ENCODE peak calls at places on chromosomes 11 and 22, in four cellular contexts. One of them, this sample, is unnamed.

GRCh38 chr11:19853901-19854300 is 141.3 kb downstream of the NAV2 start:
- DNase-seq in CD8-positive, alpha-beta memory T cell: no peak
- DNase-seq in stimulated activated CD4-positive, alpha-beta T cell treated with anti-CD3 and anti-CD28 coated beads, Interleukin-4, amount 100 ng/mL, for 48 hours: no peak
- DNase-seq in NCI-H1092: no peak
- DNase-seq in this sample: no peak

GRCh38 chr11:8192016-8192895 is 23.4 kb upstream of the RIC3 start:
- DNase-seq in CD8-positive, alpha-beta memory T cell: peak
- DNase-seq in stimulated activated CD4-positive, alpha-beta T cell treated with anti-CD3 and anti-CD28 coated beads, Interleukin-4, amount 100 ng/mL, for 48 hours: peak
- DNase-seq in NCI-H1092: peak
- DNase-seq in this sample: peak

GRCh38 chr11:70381872-70382842 is 16.2 kb upstream of the CTTN start:
- DNase-seq in CD8-positive, alpha-beta memory T cell: no peak
- DNase-seq in stimulated activated CD4-positive, alpha-beta T cell treated with anti-CD3 and anti-CD28 coated beads, Interleukin-4, amount 100 ng/mL, for 48 hours: no peak
- DNase-seq in NCI-H1092: no peak
- DNase-seq in this sample: peak

GRCh38 chr11:69573751-69574382 is 67.1 kb upstream of the CCND1 start:
- DNase-seq in CD8-positive, alpha-beta memory T cell: no peak
- DNase-seq in stimulated activated CD4-positive, alpha-beta T cell treated with anti-CD3 and anti-CD28 coated beads, Interleukin-4, amount 100 ng/mL, for 48 hours: no peak
- DNase-seq in NCI-H1092: no peak
- DNase-seq in this sample: no peak

GRCh38 chr11:94196363-94196762 is 67.7 kb downstream of the PANX1 start:
- DNase-seq in CD8-positive, alpha-beta memory T cell: no peak
- DNase-seq in stimulated activated CD4-positive, alpha-beta T cell treated with anti-CD3 and anti-CD28 coated beads, Interleukin-4, amount 100 ng/mL, for 48 hours: no peak
- DNase-seq in NCI-H1092: no peak
- DNase-seq in this sample: no peak

GRCh38 chr22:17471901-17472566 is 91.3 kb upstream of the SLC25A18 start:
- DNase-seq in CD8-positive, alpha-beta memory T cell: no peak
- DNase-seq in stimulated activated CD4-positive, alpha-beta T cell treated with anti-CD3 and anti-CD28 coated beads, Interleukin-4, amount 100 ng/mL, for 48 hours: no peak
- DNase-seq in NCI-H1092: no peak
- DNase-seq in this sample: no peak

GRCh38 chr11:121422675-121423074 is 29.4 kb upstream of the SORL1 start:
- DNase-seq in CD8-positive, alpha-beta memory T cell: no peak
- DNase-seq in stimulated activated CD4-positive, alpha-beta T cell treated with anti-CD3 and anti-CD28 coated beads, Interleukin-4, amount 100 ng/mL, for 48 hours: no peak
- DNase-seq in NCI-H1092: no peak
- DNase-seq in this sample: peak

GRCh38 chr11:30244255-30244654 is 13.4 kb downstream of the FSHB start:
- DNase-seq in CD8-positive, alpha-beta memory T cell: no peak
- DNase-seq in stimulated activated CD4-positive, alpha-beta T cell treated with anti-CD3 and anti-CD28 coated beads, Interleukin-4, amount 100 ng/mL, for 48 hours: no peak
- DNase-seq in NCI-H1092: no peak
- DNase-seq in this sample: no peak

GRCh38 chr11:96091476-96091875 is 167.6 kb upstream of the MTMR2 start:
- DNase-seq in CD8-positive, alpha-beta memory T cell: peak
- DNase-seq in stimulated activated CD4-positive, alpha-beta T cell treated with anti-CD3 and anti-CD28 coated beads, Interleukin-4, amount 100 ng/mL, for 48 hours: no peak
- DNase-seq in NCI-H1092: no peak
- DNase-seq in this sample: peak

GRCh38 chr11:72844356-72844755 is 30.1 kb downstream of the ATG16L2 start:
- DNase-seq in CD8-positive, alpha-beta memory T cell: no peak
- DNase-seq in stimulated activated CD4-positive, alpha-beta T cell treated with anti-CD3 and anti-CD28 coated beads, Interleukin-4, amount 100 ng/mL, for 48 hours: no peak
- DNase-seq in NCI-H1092: no peak
- DNase-seq in this sample: peak

GRCh38 chr11:71977743-71978418 is 20.8 kb upstream of the IL18BP start:
- DNase-seq in CD8-positive, alpha-beta memory T cell: peak
- DNase-seq in stimulated activated CD4-positive, alpha-beta T cell treated with anti-CD3 and anti-CD28 coated beads, Interleukin-4, amount 100 ng/mL, for 48 hours: peak
- DNase-seq in NCI-H1092: peak
- DNase-seq in this sample: peak

GRCh38 chr22:41876275-41876674 is 38.6 kb downstream of the SHISA8 start:
- DNase-seq in CD8-positive, alpha-beta memory T cell: no peak
- DNase-seq in stimulated activated CD4-positive, alpha-beta T cell treated with anti-CD3 and anti-CD28 coated beads, Interleukin-4, amount 100 ng/mL, for 48 hours: no peak
- DNase-seq in NCI-H1092: no peak
- DNase-seq in this sample: no peak

GRCh38 chr11:31262761-31263160 is 106.8 kb downstream of the DCDC1 start:
- DNase-seq in CD8-positive, alpha-beta memory T cell: no peak
- DNase-seq in stimulated activated CD4-positive, alpha-beta T cell treated with anti-CD3 and anti-CD28 coated beads, Interleukin-4, amount 100 ng/mL, for 48 hours: no peak
- DNase-seq in NCI-H1092: no peak
- DNase-seq in this sample: no peak

GRCh38 chr11:75140269-75141138 is 10.4 kb upstream of the SLCO2B1 start:
- DNase-seq in CD8-positive, alpha-beta memory T cell: peak
- DNase-seq in stimulated activated CD4-positive, alpha-beta T cell treated with anti-CD3 and anti-CD28 coated beads, Interleukin-4, amount 100 ng/mL, for 48 hours: peak
- DNase-seq in NCI-H1092: peak
- DNase-seq in this sample: peak

GRCh38 chr11:69727266-69727665 is 23.4 kb upstream of the FGF19 start:
- DNase-seq in CD8-positive, alpha-beta memory T cell: no peak
- DNase-seq in stimulated activated CD4-positive, alpha-beta T cell treated with anti-CD3 and anti-CD28 coated beads, Interleukin-4, amount 100 ng/mL, for 48 hours: no peak
- DNase-seq in NCI-H1092: no peak
- DNase-seq in this sample: no peak

GRCh38 chr11:69874984-69875673 is 55.9 kb upstream of the FGF3 start:
- DNase-seq in CD8-positive, alpha-beta memory T cell: no peak
- DNase-seq in stimulated activated CD4-positive, alpha-beta T cell treated with anti-CD3 and anti-CD28 coated beads, Interleukin-4, amount 100 ng/mL, for 48 hours: no peak
- DNase-seq in NCI-H1092: no peak
- DNase-seq in this sample: no peak

GRCh38 chr11:69352181-69352580 is 58.2 kb downstream of the MYEOV start:
- DNase-seq in CD8-positive, alpha-beta memory T cell: no peak
- DNase-seq in stimulated activated CD4-positive, alpha-beta T cell treated with anti-CD3 and anti-CD28 coated beads, Interleukin-4, amount 100 ng/mL, for 48 hours: no peak
- DNase-seq in NCI-H1092: no peak
- DNase-seq in this sample: no peak

GRCh38 chr11:33018840-33019239 is 3.2 kb downstream of the DEPDC7 start:
- DNase-seq in CD8-positive, alpha-beta memory T cell: no peak
- DNase-seq in stimulated activated CD4-positive, alpha-beta T cell treated with anti-CD3 and anti-CD28 coated beads, Interleukin-4, amount 100 ng/mL, for 48 hours: no peak
- DNase-seq in NCI-H1092: no peak
- DNase-seq in this sample: no peak

GRCh38 chr11:10304495-10305261 is at the start of gene ADM:
- DNase-seq in CD8-positive, alpha-beta memory T cell: peak
- DNase-seq in stimulated activated CD4-positive, alpha-beta T cell treated with anti-CD3 and anti-CD28 coated beads, Interleukin-4, amount 100 ng/mL, for 48 hours: no peak
- DNase-seq in NCI-H1092: no peak
- DNase-seq in this sample: peak

GRCh38 chr11:126415669-126416420 is 60.4 kb downstream of the ST3GAL4 start:
- DNase-seq in CD8-positive, alpha-beta memory T cell: no peak
- DNase-seq in stimulated activated CD4-positive, alpha-beta T cell treated with anti-CD3 and anti-CD28 coated beads, Interleukin-4, amount 100 ng/mL, for 48 hours: no peak
- DNase-seq in NCI-H1092: no peak
- DNase-seq in this sample: no peak

GRCh38 chr22:47225931-47226633 is 463.6 kb downstream of the TBC1D22A start:
- DNase-seq in CD8-positive, alpha-beta memory T cell: no peak
- DNase-seq in stimulated activated CD4-positive, alpha-beta T cell treated with anti-CD3 and anti-CD28 coated beads, Interleukin-4, amount 100 ng/mL, for 48 hours: no peak
- DNase-seq in NCI-H1092: no peak
- DNase-seq in this sample: no peak

GRCh38 chr11:6566704-6567370 is 36.6 kb downstream of the RRP8 start:
- DNase-seq in CD8-positive, alpha-beta memory T cell: no peak
- DNase-seq in stimulated activated CD4-positive, alpha-beta T cell treated with anti-CD3 and anti-CD28 coated beads, Interleukin-4, amount 100 ng/mL, for 48 hours: no peak
- DNase-seq in NCI-H1092: no peak
- DNase-seq in this sample: no peak

GRCh38 chr11:94088906-94089305 is 39.7 kb upstream of the PANX1 start:
- DNase-seq in CD8-positive, alpha-beta memory T cell: no peak
- DNase-seq in stimulated activated CD4-positive, alpha-beta T cell treated with anti-CD3 and anti-CD28 coated beads, Interleukin-4, amount 100 ng/mL, for 48 hours: no peak
- DNase-seq in NCI-H1092: no peak
- DNase-seq in this sample: no peak

GRCh38 chr11:67372993-67373915 is at the start of gene CLCF1:
- DNase-seq in CD8-positive, alpha-beta memory T cell: peak
- DNase-seq in stimulated activated CD4-positive, alpha-beta T cell treated with anti-CD3 and anti-CD28 coated beads, Interleukin-4, amount 100 ng/mL, for 48 hours: peak
- DNase-seq in NCI-H1092: no peak
- DNase-seq in this sample: peak

GRCh38 chr11:12201016-12201985 is 90.9 kb downstream of the MICAL2 start:
- DNase-seq in CD8-positive, alpha-beta memory T cell: no peak
- DNase-seq in stimulated activated CD4-positive, alpha-beta T cell treated with anti-CD3 and anti-CD28 coated beads, Interleukin-4, amount 100 ng/mL, for 48 hours: no peak
- DNase-seq in NCI-H1092: no peak
- DNase-seq in this sample: no peak

GRCh38 chr11:14908214-14908880 is 16.3 kb upstream of the CYP2R1 start:
- DNase-seq in CD8-positive, alpha-beta memory T cell: peak
- DNase-seq in stimulated activated CD4-positive, alpha-beta T cell treated with anti-CD3 and anti-CD28 coated beads, Interleukin-4, amount 100 ng/mL, for 48 hours: no peak
- DNase-seq in NCI-H1092: peak
- DNase-seq in this sample: peak

GRCh38 chr22:46061431-46062231 is 84.7 kb upstream of the WNT7B start:
- DNase-seq in CD8-positive, alpha-beta memory T cell: peak
- DNase-seq in stimulated activated CD4-positive, alpha-beta T cell treated with anti-CD3 and anti-CD28 coated beads, Interleukin-4, amount 100 ng/mL, for 48 hours: no peak
- DNase-seq in NCI-H1092: no peak
- DNase-seq in this sample: no peak

This sample was measured in SK-MEL-5.